ENCODE peak calls at places on chromosomes 4 and X, in four cellular contexts. One of them, this sample, is unnamed.

GRCh38 chr4:1285790-1286553 is 3.7 kb upstream of the MAEA start:
- DNase-seq in HepG2: peak
- DNase-seq in WTC11: peak
- DNase-seq in K562: no peak
- DNase-seq in this sample: peak

GRCh38 chr4:95694411-95694810 is 145.5 kb upstream of the PDHA2 start:
- DNase-seq in K562: no peak
- DNase-seq in HepG2: no peak
- DNase-seq in WTC11: no peak
- DNase-seq in this sample: no peak

GRCh38 chr4:167234388-167234881 is at the start of gene SPOCK3:
- DNase-seq in HepG2: no peak
- DNase-seq in K562: no peak
- DNase-seq in WTC11: peak
- DNase-seq in this sample: peak

GRCh38 chr4:173998471-173999144 is 284.9 kb downstream of the FBXO8 start:
- DNase-seq in K562: no peak
- DNase-seq in HepG2: no peak
- DNase-seq in WTC11: no peak
- DNase-seq in this sample: no peak

GRCh38 chr4:43782391-43782790 is 666.2 kb downstream of the KCTD8 start:
- DNase-seq in K562: no peak
- DNase-seq in WTC11: no peak
- DNase-seq in HepG2: no peak
- DNase-seq in this sample: no peak

GRCh38 chr4:135838889-135839288 is 1637.3 kb upstream of the PABPC4L start:
- DNase-seq in K562: no peak
- DNase-seq in HepG2: no peak
- DNase-seq in WTC11: no peak
- DNase-seq in this sample: peak

GRCh38 chr4:47462799-47463234 is 685 bp downstream of the COMMD8 start:
- DNase-seq in HepG2: no peak
- DNase-seq in K562: no peak
- DNase-seq in WTC11: no peak
- DNase-seq in this sample: no peak

GRCh38 chr4:99950913-99951254 is 809 bp upstream of the H2AZ1 start:
- DNase-seq in HepG2: no peak
- DNase-seq in K562: no peak
- DNase-seq in WTC11: no peak
- DNase-seq in this sample: no peak

GRCh38 chr4:71251266-71251665 is 87.6 kb upstream of the SLC4A4 start:
- DNase-seq in WTC11: no peak
- DNase-seq in HepG2: no peak
- DNase-seq in K562: no peak
- DNase-seq in this sample: no peak

GRCh38 chrX:1763294-1763693 is 148.4 kb downstream of the ASMT start:
- DNase-seq in WTC11: no peak
- DNase-seq in K562: no peak
- DNase-seq in HepG2: no peak
- DNase-seq in this sample: no peak

GRCh38 chr4:113043591-113043990 is 5.9 kb upstream of the ANK2 start:
- DNase-seq in K562: no peak
- DNase-seq in HepG2: no peak
- DNase-seq in WTC11: no peak
- DNase-seq in this sample: no peak

GRCh38 chr4:18815081-18815778 is 793.7 kb upstream of the LCORL start:
- DNase-seq in K562: no peak
- DNase-seq in WTC11: no peak
- DNase-seq in HepG2: no peak
- DNase-seq in this sample: no peak

GRCh38 chrX:21966866-21967265 is 26.4 kb downstream of the SMS start:
- DNase-seq in K562: no peak
- DNase-seq in WTC11: no peak
- DNase-seq in HepG2: no peak
- DNase-seq in this sample: no peak

GRCh38 chr4:15868065-15868464 is 70.5 kb downstream of the FGFBP1 start:
- DNase-seq in HepG2: no peak
- DNase-seq in WTC11: no peak
- DNase-seq in K562: no peak
- DNase-seq in this sample: peak

GRCh38 chrX:2614911-2615310 is 76.2 kb upstream of the CD99 start:
- DNase-seq in K562: no peak
- DNase-seq in WTC11: no peak
- DNase-seq in HepG2: no peak
- DNase-seq in this sample: peak

GRCh38 chr4:177855543-177856197 is 413.4 kb upstream of the AGA start:
- DNase-seq in HepG2: no peak
- DNase-seq in K562: no peak
- DNase-seq in WTC11: no peak
- DNase-seq in this sample: no peak

GRCh38 chr4:182683666-182684065 is 233.5 kb downstream of the DCTD start:
- DNase-seq in K562: no peak
- DNase-seq in WTC11: no peak
- DNase-seq in HepG2: no peak
- DNase-seq in this sample: no peak

GRCh38 chrX:7235071-7235470 is 87.1 kb upstream of the PUDP start:
- DNase-seq in HepG2: no peak
- DNase-seq in K562: no peak
- DNase-seq in WTC11: no peak
- DNase-seq in this sample: no peak

GRCh38 chr4:39638358-39639239 is at the start of gene SMIM14:
- DNase-seq in HepG2: peak
- DNase-seq in K562: peak
- DNase-seq in WTC11: peak
- DNase-seq in this sample: peak
- TF ChIP-seq HMGXB4 in HepG2: peak
- TF ChIP-seq HMGXB4 in K562: no peak
- TF ChIP-seq HMGXB4 in WTC11: peak
- TF ChIP-seq HMGXB4 in this sample: no peak

GRCh38 chr4:67770422-67770821 is 16.2 kb upstream of the GNRHR start:
- DNase-seq in WTC11: no peak
- DNase-seq in K562: no peak
- DNase-seq in HepG2: no peak
- DNase-seq in this sample: no peak
- TF ChIP-seq HMGXB4 in WTC11: no peak
- TF ChIP-seq HMGXB4 in K562: no peak
- TF ChIP-seq HMGXB4 in HepG2: no peak
- TF ChIP-seq HMGXB4 in this sample: no peak

DNA sequence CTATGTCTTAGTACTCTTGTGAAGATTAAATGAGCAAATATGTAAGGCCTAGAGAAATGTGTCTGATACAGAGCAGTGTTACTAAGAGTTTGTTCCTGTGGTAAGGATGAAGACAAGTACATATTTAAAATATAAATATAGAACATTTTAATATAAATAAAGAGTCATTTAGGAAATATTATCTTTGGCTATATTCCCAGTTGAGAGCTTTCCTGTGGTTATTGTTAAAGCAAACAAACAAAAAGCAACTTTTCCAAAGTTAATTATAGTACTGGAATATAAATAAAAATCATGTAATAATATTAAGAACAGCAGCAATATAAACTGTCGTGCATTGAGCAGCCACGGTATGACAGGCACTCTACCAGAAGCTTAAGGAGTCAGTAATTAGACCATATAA is 472.5 kb downstream of the INPP4B start:
- DNase-seq in K562: no peak
- DNase-seq in HepG2: no peak
- DNase-seq in WTC11: no peak
- DNase-seq in this sample: no peak
- TF ChIP-seq HMGXB4 in K562: no peak
- TF ChIP-seq HMGXB4 in HepG2: no peak
- TF ChIP-seq HMGXB4 in WTC11: no peak
- TF ChIP-seq HMGXB4 in this sample: no peak

GRCh38 chr4:122728781-122729330 is 3.6 kb upstream of the BBS12 start:
- DNase-seq in HepG2: no peak
- DNase-seq in K562: no peak
- DNase-seq in WTC11: no peak
- DNase-seq in this sample: no peak
- TF ChIP-seq HMGXB4 in HepG2: no peak
- TF ChIP-seq HMGXB4 in K562: no peak
- TF ChIP-seq HMGXB4 in WTC11: no peak
- TF ChIP-seq HMGXB4 in this sample: no peak

GRCh38 chr4:162644346-162644745 is 480.5 kb upstream of the FSTL5 start:
- DNase-seq in HepG2: no peak
- DNase-seq in K562: no peak
- DNase-seq in WTC11: no peak
- DNase-seq in this sample: no peak

GRCh38 chr4:162640152-162640551 is 476.4 kb upstream of the FSTL5 start:
- DNase-seq in WTC11: no peak
- DNase-seq in K562: no peak
- DNase-seq in HepG2: no peak
- DNase-seq in this sample: no peak

GRCh38 chr4:162650166-162650565 is 486.4 kb upstream of the FSTL5 start:
- DNase-seq in K562: no peak
- DNase-seq in WTC11: no peak
- DNase-seq in HepG2: no peak
- DNase-seq in this sample: no peak

DNA sequence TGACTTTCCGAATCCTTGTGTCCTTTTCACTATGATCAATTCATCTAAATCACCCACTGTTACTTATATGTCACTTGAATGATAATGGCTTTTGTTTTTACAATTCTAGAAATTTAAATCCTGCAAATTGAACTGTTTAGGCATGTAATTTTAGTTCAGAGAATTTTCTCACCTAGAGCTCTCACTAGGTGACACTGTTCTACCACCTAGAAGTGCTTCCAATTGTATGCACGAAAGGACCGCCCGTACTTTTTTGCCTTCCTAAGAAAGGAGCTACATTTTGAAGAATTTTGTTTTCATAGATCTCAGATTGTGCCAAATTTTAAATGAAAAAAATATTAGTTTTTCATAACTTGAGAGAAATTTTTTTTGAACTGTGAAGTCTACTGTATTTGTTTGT is 481.6 kb upstream of the FSTL5 start:
- DNase-seq in K562: no peak
- DNase-seq in WTC11: no peak
- DNase-seq in HepG2: peak
- DNase-seq in this sample: no peak
- TF ChIP-seq HMGXB4 in K562: no peak
- TF ChIP-seq HMGXB4 in WTC11: no peak
- TF ChIP-seq HMGXB4 in HepG2: no peak
- TF ChIP-seq HMGXB4 in this sample: no peak

DNA sequence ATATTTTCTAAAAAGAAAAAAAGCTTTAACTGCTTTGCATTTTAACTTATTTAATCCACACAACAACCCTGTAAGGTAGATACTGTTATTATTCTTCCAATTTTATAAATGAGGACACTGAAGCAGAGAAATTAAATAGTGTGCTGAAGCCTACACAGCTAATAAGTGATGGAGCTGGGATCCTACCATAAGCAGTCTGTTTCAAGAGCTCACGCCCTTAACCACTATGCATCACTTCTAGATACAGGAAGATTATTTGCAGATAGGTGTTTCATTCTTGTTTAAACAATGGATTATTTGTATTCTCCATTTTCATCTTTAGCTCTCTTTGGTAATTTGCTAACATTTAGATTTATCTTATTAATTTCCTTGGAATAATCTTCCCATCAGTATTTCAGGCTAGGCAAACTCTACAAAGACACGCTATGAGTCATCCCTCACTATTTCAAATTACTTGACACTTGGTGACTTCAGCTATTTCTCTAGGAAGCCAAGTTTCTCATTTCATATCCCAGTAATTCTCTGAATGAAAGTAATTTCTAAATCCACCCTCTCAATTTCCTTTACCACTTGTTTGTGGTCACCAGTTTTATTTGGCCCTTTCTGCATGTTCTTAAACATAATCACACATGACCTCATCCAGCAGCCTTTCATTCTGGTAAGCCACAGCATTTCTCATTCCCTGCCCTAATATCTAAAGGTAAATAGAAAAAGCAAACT is 67.3 kb downstream of the ASB9 start:
- DNase-seq in WTC11: no peak
- DNase-seq in HepG2: no peak
- DNase-seq in K562: no peak
- DNase-seq in this sample: no peak
- TF ChIP-seq HMGXB4 in WTC11: no peak
- TF ChIP-seq HMGXB4 in HepG2: no peak
- TF ChIP-seq HMGXB4 in K562: no peak
- TF ChIP-seq HMGXB4 in this sample: no peak

This sample was measured in A549.